ENCODE peak calls at places on chromosomes 7 and 10, in five cellular contexts. One of them, this sample, is unnamed.

GRCh38 chr7:132789281-132789680 is 213.0 kb upstream of the PLXNA4 start:
- DNase-seq in RWPE2: no peak
- DNase-seq in NCI-H524: no peak
- DNase-seq in activated CD8-positive, alpha-beta memory T cell treated with anti-CD3 and anti-CD28 coated beads for 24 hours: no peak
- DNase-seq in activated gamma-delta T cell treated with anti-CD3 and anti-CD28 coated beads, Interleukin-2, amount 50 U/mL, for 16 hours: no peak
- DNase-seq in this sample: no peak

GRCh38 chr10:127090135-127090534 is 106.3 kb downstream of the INSYN2A start:
- DNase-seq in activated gamma-delta T cell treated with anti-CD3 and anti-CD28 coated beads, Interleukin-2, amount 50 U/mL, for 16 hours: no peak
- DNase-seq in NCI-H524: no peak
- DNase-seq in activated CD8-positive, alpha-beta memory T cell treated with anti-CD3 and anti-CD28 coated beads for 24 hours: no peak
- DNase-seq in RWPE2: no peak
- DNase-seq in this sample: no peak

GRCh38 chr7:122689346-122690109 is 9.4 kb downstream of the RNF133 start:
- DNase-seq in NCI-H524: no peak
- DNase-seq in RWPE2: no peak
- DNase-seq in activated gamma-delta T cell treated with anti-CD3 and anti-CD28 coated beads, Interleukin-2, amount 50 U/mL, for 16 hours: no peak
- DNase-seq in activated CD8-positive, alpha-beta memory T cell treated with anti-CD3 and anti-CD28 coated beads for 24 hours: no peak
- DNase-seq in this sample: no peak

GRCh38 chr7:130277763-130278643 is 11.3 kb downstream of the CPA2 start:
- DNase-seq in activated CD8-positive, alpha-beta memory T cell treated with anti-CD3 and anti-CD28 coated beads for 24 hours: no peak
- DNase-seq in RWPE2: no peak
- DNase-seq in NCI-H524: peak; percentile 91
- DNase-seq in activated gamma-delta T cell treated with anti-CD3 and anti-CD28 coated beads, Interleukin-2, amount 50 U/mL, for 16 hours: no peak
- DNase-seq in this sample: no peak

GRCh38 chr7:38317457-38318037 is 44.1 kb upstream of the TARP start:
- DNase-seq in activated CD8-positive, alpha-beta memory T cell treated with anti-CD3 and anti-CD28 coated beads for 24 hours: no peak
- DNase-seq in NCI-H524: no peak
- DNase-seq in activated gamma-delta T cell treated with anti-CD3 and anti-CD28 coated beads, Interleukin-2, amount 50 U/mL, for 16 hours: no peak
- DNase-seq in RWPE2: no peak
- DNase-seq in this sample: no peak

GRCh38 chr10:33334839-33335549 is 527 bp upstream of the NRP1 start:
- DNase-seq in RWPE2: peak; percentile 79
- DNase-seq in NCI-H524: no peak
- DNase-seq in activated CD8-positive, alpha-beta memory T cell treated with anti-CD3 and anti-CD28 coated beads for 24 hours: peak; percentile 78
- DNase-seq in activated gamma-delta T cell treated with anti-CD3 and anti-CD28 coated beads, Interleukin-2, amount 50 U/mL, for 16 hours: no peak
- DNase-seq in this sample: no peak

GRCh38 chr7:69365588-69366241 is 232.6 kb upstream of the AUTS2 start:
- DNase-seq in activated CD8-positive, alpha-beta memory T cell treated with anti-CD3 and anti-CD28 coated beads for 24 hours: no peak
- DNase-seq in activated gamma-delta T cell treated with anti-CD3 and anti-CD28 coated beads, Interleukin-2, amount 50 U/mL, for 16 hours: no peak
- DNase-seq in RWPE2: no peak
- DNase-seq in NCI-H524: peak; percentile 28
- DNase-seq in this sample: no peak

GRCh38 chr7:149245244-149245643 is 5.8 kb downstream of the ZNF212 start:
- DNase-seq in NCI-H524: no peak
- DNase-seq in activated gamma-delta T cell treated with anti-CD3 and anti-CD28 coated beads, Interleukin-2, amount 50 U/mL, for 16 hours: no peak
- DNase-seq in RWPE2: no peak
- DNase-seq in activated CD8-positive, alpha-beta memory T cell treated with anti-CD3 and anti-CD28 coated beads for 24 hours: no peak
- DNase-seq in this sample: peak; percentile 10

GRCh38 chr10:99682032-99682431 is 22.7 kb downstream of the ENTPD7 start:
- DNase-seq in activated CD8-positive, alpha-beta memory T cell treated with anti-CD3 and anti-CD28 coated beads for 24 hours: no peak
- DNase-seq in activated gamma-delta T cell treated with anti-CD3 and anti-CD28 coated beads, Interleukin-2, amount 50 U/mL, for 16 hours: no peak
- DNase-seq in NCI-H524: no peak
- DNase-seq in RWPE2: no peak
- DNase-seq in this sample: no peak

GRCh38 chr7:1979591-1980560 is 252.9 kb downstream of the MAD1L1 start:
- DNase-seq in NCI-H524: no peak
- DNase-seq in activated CD8-positive, alpha-beta memory T cell treated with anti-CD3 and anti-CD28 coated beads for 24 hours: no peak
- DNase-seq in RWPE2: no peak
- DNase-seq in activated gamma-delta T cell treated with anti-CD3 and anti-CD28 coated beads, Interleukin-2, amount 50 U/mL, for 16 hours: no peak
- DNase-seq in this sample: no peak

GRCh38 chr7:80481196-80481884 is 30.5 kb downstream of the GNAT3 start:
- DNase-seq in activated CD8-positive, alpha-beta memory T cell treated with anti-CD3 and anti-CD28 coated beads for 24 hours: no peak
- DNase-seq in RWPE2: peak; percentile 65
- DNase-seq in activated gamma-delta T cell treated with anti-CD3 and anti-CD28 coated beads, Interleukin-2, amount 50 U/mL, for 16 hours: no peak
- DNase-seq in NCI-H524: no peak
- DNase-seq in this sample: no peak

GRCh38 chr10:95693668-95694534 is at the start of gene TCTN3:
- DNase-seq in activated CD8-positive, alpha-beta memory T cell treated with anti-CD3 and anti-CD28 coated beads for 24 hours: peak; percentile 95
- DNase-seq in RWPE2: peak; percentile 98
- DNase-seq in activated gamma-delta T cell treated with anti-CD3 and anti-CD28 coated beads, Interleukin-2, amount 50 U/mL, for 16 hours: peak; percentile 96
- DNase-seq in NCI-H524: peak; percentile 85
- DNase-seq in this sample: peak; percentile 93

GRCh38 chr10:24360286-24361127 is 151.6 kb downstream of the KIAA1217 start:
- DNase-seq in RWPE2: no peak
- DNase-seq in activated CD8-positive, alpha-beta memory T cell treated with anti-CD3 and anti-CD28 coated beads for 24 hours: no peak
- DNase-seq in activated gamma-delta T cell treated with anti-CD3 and anti-CD28 coated beads, Interleukin-2, amount 50 U/mL, for 16 hours: no peak
- DNase-seq in NCI-H524: peak; percentile 31
- DNase-seq in this sample: no peak

GRCh38 chr10:61164458-61165160 is 220.6 kb upstream of the RHOBTB1 start:
- DNase-seq in activated gamma-delta T cell treated with anti-CD3 and anti-CD28 coated beads, Interleukin-2, amount 50 U/mL, for 16 hours: no peak
- DNase-seq in RWPE2: no peak
- DNase-seq in NCI-H524: no peak
- DNase-seq in activated CD8-positive, alpha-beta memory T cell treated with anti-CD3 and anti-CD28 coated beads for 24 hours: no peak
- DNase-seq in this sample: no peak

GRCh38 chr7:26155531-26156375 is 3.8 kb downstream of the NFE2L3 start:
- DNase-seq in activated CD8-positive, alpha-beta memory T cell treated with anti-CD3 and anti-CD28 coated beads for 24 hours: no peak
- DNase-seq in RWPE2: no peak
- DNase-seq in activated gamma-delta T cell treated with anti-CD3 and anti-CD28 coated beads, Interleukin-2, amount 50 U/mL, for 16 hours: no peak
- DNase-seq in NCI-H524: no peak
- DNase-seq in this sample: no peak

GRCh38 chr10:4250497-4250887 is 465.5 kb upstream of the KLF6 start:
- DNase-seq in NCI-H524: no peak
- DNase-seq in activated gamma-delta T cell treated with anti-CD3 and anti-CD28 coated beads, Interleukin-2, amount 50 U/mL, for 16 hours: no peak
- DNase-seq in RWPE2: no peak
- DNase-seq in activated CD8-positive, alpha-beta memory T cell treated with anti-CD3 and anti-CD28 coated beads for 24 hours: no peak
- DNase-seq in this sample: no peak

GRCh38 chr10:85641479-85641967 is 725.1 kb downstream of the GRID1 start:
- DNase-seq in activated gamma-delta T cell treated with anti-CD3 and anti-CD28 coated beads, Interleukin-2, amount 50 U/mL, for 16 hours: no peak
- DNase-seq in NCI-H524: no peak
- DNase-seq in activated CD8-positive, alpha-beta memory T cell treated with anti-CD3 and anti-CD28 coated beads for 24 hours: no peak
- DNase-seq in RWPE2: no peak
- DNase-seq in this sample: no peak

GRCh38 chr10:78981257-78981969 is 87.4 kb upstream of the ZMIZ1 start:
- DNase-seq in activated CD8-positive, alpha-beta memory T cell treated with anti-CD3 and anti-CD28 coated beads for 24 hours: no peak
- DNase-seq in activated gamma-delta T cell treated with anti-CD3 and anti-CD28 coated beads, Interleukin-2, amount 50 U/mL, for 16 hours: peak; percentile 19
- DNase-seq in RWPE2: no peak
- DNase-seq in NCI-H524: no peak
- DNase-seq in this sample: no peak

GRCh38 chr7:36128448-36129047 is 24.5 kb upstream of the EEPD1 start:
- DNase-seq in RWPE2: peak; percentile 85
- DNase-seq in activated gamma-delta T cell treated with anti-CD3 and anti-CD28 coated beads, Interleukin-2, amount 50 U/mL, for 16 hours: no peak
- DNase-seq in NCI-H524: no peak
- DNase-seq in activated CD8-positive, alpha-beta memory T cell treated with anti-CD3 and anti-CD28 coated beads for 24 hours: no peak
- DNase-seq in this sample: no peak

GRCh38 chr7:12249706-12250105 is 38.6 kb downstream of the TMEM106B start:
- DNase-seq in RWPE2: no peak
- DNase-seq in NCI-H524: no peak
- DNase-seq in activated CD8-positive, alpha-beta memory T cell treated with anti-CD3 and anti-CD28 coated beads for 24 hours: no peak
- DNase-seq in activated gamma-delta T cell treated with anti-CD3 and anti-CD28 coated beads, Interleukin-2, amount 50 U/mL, for 16 hours: no peak
- DNase-seq in this sample: no peak

GRCh38 chr10:78879621-78880020 is 189.1 kb upstream of the ZMIZ1 start:
- DNase-seq in activated CD8-positive, alpha-beta memory T cell treated with anti-CD3 and anti-CD28 coated beads for 24 hours: no peak
- DNase-seq in activated gamma-delta T cell treated with anti-CD3 and anti-CD28 coated beads, Interleukin-2, amount 50 U/mL, for 16 hours: no peak
- DNase-seq in NCI-H524: no peak
- DNase-seq in RWPE2: no peak
- DNase-seq in this sample: no peak

GRCh38 chr7:21923663-21924062 is 22.0 kb downstream of the CDCA7L start:
- DNase-seq in RWPE2: no peak
- DNase-seq in NCI-H524: no peak
- DNase-seq in activated gamma-delta T cell treated with anti-CD3 and anti-CD28 coated beads, Interleukin-2, amount 50 U/mL, for 16 hours: no peak
- DNase-seq in activated CD8-positive, alpha-beta memory T cell treated with anti-CD3 and anti-CD28 coated beads for 24 hours: no peak
- DNase-seq in this sample: no peak

GRCh38 chr7:83476501-83476900 is 172.4 kb downstream of the SEMA3E start:
- DNase-seq in activated CD8-positive, alpha-beta memory T cell treated with anti-CD3 and anti-CD28 coated beads for 24 hours: no peak
- DNase-seq in RWPE2: no peak
- DNase-seq in activated gamma-delta T cell treated with anti-CD3 and anti-CD28 coated beads, Interleukin-2, amount 50 U/mL, for 16 hours: no peak
- DNase-seq in NCI-H524: no peak
- DNase-seq in this sample: no peak

GRCh38 chr10:124220547-124220946 is 127.1 kb upstream of the CHST15 start:
- DNase-seq in activated CD8-positive, alpha-beta memory T cell treated with anti-CD3 and anti-CD28 coated beads for 24 hours: no peak
- DNase-seq in activated gamma-delta T cell treated with anti-CD3 and anti-CD28 coated beads, Interleukin-2, amount 50 U/mL, for 16 hours: no peak
- DNase-seq in NCI-H524: no peak
- DNase-seq in RWPE2: no peak
- DNase-seq in this sample: no peak

GRCh38 chr7:33649476-33650441 is 255.6 kb upstream of the BMPER start:
- DNase-seq in activated gamma-delta T cell treated with anti-CD3 and anti-CD28 coated beads, Interleukin-2, amount 50 U/mL, for 16 hours: no peak
- DNase-seq in NCI-H524: no peak
- DNase-seq in RWPE2: no peak
- DNase-seq in activated CD8-positive, alpha-beta memory T cell treated with anti-CD3 and anti-CD28 coated beads for 24 hours: no peak
- DNase-seq in this sample: no peak

GRCh38 chr10:34147641-34148040 is 667.5 kb downstream of the PARD3 start:
- DNase-seq in activated CD8-positive, alpha-beta memory T cell treated with anti-CD3 and anti-CD28 coated beads for 24 hours: no peak
- DNase-seq in RWPE2: no peak
- DNase-seq in activated gamma-delta T cell treated with anti-CD3 and anti-CD28 coated beads, Interleukin-2, amount 50 U/mL, for 16 hours: no peak
- DNase-seq in NCI-H524: no peak
- DNase-seq in this sample: no peak

GRCh38 chr10:79250259-79250658 is 97.0 kb upstream of the PPIF start:
- DNase-seq in NCI-H524: no peak
- DNase-seq in activated CD8-positive, alpha-beta memory T cell treated with anti-CD3 and anti-CD28 coated beads for 24 hours: no peak
- DNase-seq in activated gamma-delta T cell treated with anti-CD3 and anti-CD28 coated beads, Interleukin-2, amount 50 U/mL, for 16 hours: no peak
- DNase-seq in RWPE2: no peak
- DNase-seq in this sample: no peak

GRCh38 chr7:12951397-12951801 is 264.0 kb downstream of the ARL4A start:
- DNase-seq in NCI-H524: no peak
- DNase-seq in RWPE2: no peak
- DNase-seq in activated gamma-delta T cell treated with anti-CD3 and anti-CD28 coated beads, Interleukin-2, amount 50 U/mL, for 16 hours: no peak
- DNase-seq in activated CD8-positive, alpha-beta memory T cell treated with anti-CD3 and anti-CD28 coated beads for 24 hours: no peak
- DNase-seq in this sample: no peak

GRCh38 chr10:44975487-44976331 is 2.9 kb downstream of the DEPP1 start:
- DNase-seq in activated CD8-positive, alpha-beta memory T cell treated with anti-CD3 and anti-CD28 coated beads for 24 hours: no peak
- DNase-seq in NCI-H524: no peak
- DNase-seq in activated gamma-delta T cell treated with anti-CD3 and anti-CD28 coated beads, Interleukin-2, amount 50 U/mL, for 16 hours: no peak
- DNase-seq in RWPE2: no peak
- DNase-seq in this sample: no peak

GRCh38 chr7:65338346-65338745 is 35.3 kb upstream of the ZNF92 start:
- DNase-seq in NCI-H524: no peak
- DNase-seq in activated gamma-delta T cell treated with anti-CD3 and anti-CD28 coated beads, Interleukin-2, amount 50 U/mL, for 16 hours: no peak
- DNase-seq in RWPE2: no peak
- DNase-seq in activated CD8-positive, alpha-beta memory T cell treated with anti-CD3 and anti-CD28 coated beads for 24 hours: no peak
- DNase-seq in this sample: no peak